ENCODE peak calls at places on chromosomes 13 and 19, in six cellular contexts. P is Jurkat, Clone E6-1; H is CD8-positive, alpha-beta memory T cell; J is fibroblast of lung; I is PC-3; G is HL-60. B is an unnamed sample.

GRCh38 chr13:60384911-60385310 is 12.1 kb upstream of the TDRD3 start:
- DNase-seq in P (no peak), H (no peak), J (no peak), I (no peak), G (no peak), B (no peak)

GRCh38 chr19:1265611-1266115 is 3.5 kb upstream of the CIRBP start:
- DNase-seq in P (no peak), H (peak), J (peak), I (peak), G (no peak), B (no peak)

GRCh38 chr13:60611523-60611922 is 214.5 kb downstream of the TDRD3 start:
- DNase-seq in P (no peak), H (no peak), J (no peak), I (no peak), G (no peak), B (no peak)

GRCh38 chr13:20616059-20616797 is 49.3 kb downstream of the IFT88 start:
- DNase-seq in P (no peak), H (no peak), J (peak), I (peak), G (no peak), B (no peak)

GRCh38 chr19:38303517-38304351 is at the start of gene C19orf33:
- DNase-seq in P (no peak), H (no peak), J (no peak), I (peak), G (no peak), B (no peak)

GRCh38 chr19:10836478-10837325 is 690 bp upstream of the TMED1 start:
- DNase-seq in P (peak), H (peak), J (peak), I (no peak), G (peak), B (no peak)

GRCh38 chr19:20247016-20247683 is 80.1 kb downstream of the ZNF486 start:
- DNase-seq in P (peak), H (no peak), J (peak), I (peak), G (peak), B (no peak)

GRCh38 chr19:49347835-49348234 is 12.6 kb downstream of the CD37 start:
- DNase-seq in P (peak), H (no peak), J (peak), I (peak), G (no peak), B (no peak)

GRCh38 chr13:31436478-31436877 is 236.7 kb downstream of the B3GLCT start:
- DNase-seq in P (no peak), H (no peak), J (no peak), I (no peak), G (no peak), B (no peak)

GRCh38 chr19:21082011-21082975 is at the start of gene ZNF714:
- DNase-seq in P (peak), H (peak), J (peak), I (peak), G (peak), B (peak)

GRCh38 chr19:55136399-55137102 is 12.5 kb downstream of the TNNT1 start:
- DNase-seq in P (no peak), H (no peak), J (no peak), I (no peak), G (no peak), B (no peak)

GRCh38 chr19:9986787-9987281 is 23.5 kb downstream of the COL5A3 start:
- DNase-seq in P (no peak), H (no peak), J (peak), I (no peak), G (no peak), B (no peak)

GRCh38 chr13:35965226-35965927 is 165.8 kb downstream of the DCLK1 start:
- DNase-seq in P (no peak), H (no peak), J (peak), I (no peak), G (no peak), B (no peak)

GRCh38 chr13:99435116-99435515 is 66.2 kb upstream of the TM9SF2 start:
- DNase-seq in P (no peak), H (no peak), J (no peak), I (no peak), G (no peak), B (no peak)

GRCh38 chr13:60329221-60329983 is 67.6 kb upstream of the TDRD3 start:
- DNase-seq in P (peak), H (no peak), J (peak), I (peak), G (peak), B (peak)

GRCh38 chr19:19599190-19599535 is 19.3 kb downstream of the PBX4 start:
- DNase-seq in P (no peak), H (no peak), J (no peak), I (no peak), G (no peak), B (no peak)

GRCh38 chr19:46080561-46080960 is 39.8 kb upstream of the IGFL4 start:
- DNase-seq in P (no peak), H (no peak), J (peak), I (peak), G (no peak), B (peak)

GRCh38 chr19:50432221-50432626 is 468 bp upstream of the MYBPC2 start:
- DNase-seq in P (no peak), H (no peak), J (no peak), I (no peak), G (no peak), B (no peak)

GRCh38 chr19:47549341-47549768 is 23.6 kb downstream of the ZNF541 start:
- DNase-seq in P (no peak), H (no peak), J (no peak), I (no peak), G (no peak), B (no peak)

GRCh38 chr13:24269803-24270202 is 39.6 kb upstream of the C1QTNF9 start:
- DNase-seq in P (no peak), H (no peak), J (peak), I (no peak), G (no peak), B (no peak)

GRCh38 chr13:24264976-24265375 is 44.4 kb upstream of the C1QTNF9 start:
- DNase-seq in P (peak), H (peak), J (no peak), I (no peak), G (no peak), B (no peak)

GRCh38 chr13:24267801-24268200 is 41.6 kb upstream of the C1QTNF9 start:
- DNase-seq in P (no peak), H (no peak), J (no peak), I (no peak), G (no peak), B (no peak)

GRCh38 chr13:24265453-24265852 is 43.9 kb upstream of the C1QTNF9 start:
- DNase-seq in P (no peak), H (no peak), J (no peak), I (no peak), G (no peak), B (no peak)

GRCh38 chr13:24267283-24267682 is 42.1 kb upstream of the C1QTNF9 start:
- DNase-seq in P (peak), H (no peak), J (no peak), I (no peak), G (no peak), B (no peak)
- H3K4me3 ChIP-seq in P (peak), H (peak), J (no peak), I (no peak), G (no peak), B (peak)

GRCh38 chr19:40803857-40804782 is 5.1 kb downstream of the EGLN2 start:
- DNase-seq in P (peak), H (peak), J (no peak), I (peak), G (peak), B (no peak)

GRCh38 chr19:40802300-40803169 is 3.5 kb downstream of the EGLN2 start:
- DNase-seq in P (no peak), H (no peak), J (no peak), I (no peak), G (peak), B (no peak)

GRCh38 chr19:40804783-40805242 is 5.8 kb downstream of the EGLN2 start:
- DNase-seq in P (no peak), H (no peak), J (no peak), I (no peak), G (no peak), B (no peak)

GRCh38 chr19:40801449-40802299 is 2.7 kb downstream of the EGLN2 start:
- DNase-seq in P (no peak), H (no peak), J (no peak), I (no peak), G (no peak), B (no peak)

GRCh38 chr19:40803170-40803856 is 4.3 kb downstream of the EGLN2 start:
- DNase-seq in P (no peak), H (no peak), J (no peak), I (no peak), G (no peak), B (no peak)
- H3K4me3 ChIP-seq in P (no peak), H (peak), J (peak), I (no peak), G (peak), B (no peak)

GRCh38 chr13:33034897-33035296 is 18.7 kb downstream of the KL start:
- DNase-seq in P (no peak), H (no peak), J (peak), I (no peak), G (peak), B (no peak)

GRCh38 chr13:33031277-33031676 is 15.1 kb downstream of the KL start:
- DNase-seq in P (no peak), H (no peak), J (no peak), I (no peak), G (no peak), B (no peak)

GRCh38 chr13:33032037-33032625 is 15.9 kb downstream of the KL start:
- DNase-seq in P (no peak), H (no peak), J (no peak), I (no peak), G (peak), B (no peak)

GRCh38 chr13:33034061-33034460 is 17.8 kb downstream of the KL start:
- DNase-seq in P (no peak), H (no peak), J (no peak), I (no peak), G (no peak), B (no peak)

GRCh38 chr13:33033361-33033812 is 17.2 kb downstream of the KL start:
- DNase-seq in P (peak), H (peak), J (no peak), I (no peak), G (peak), B (no peak)
- H3K4me3 ChIP-seq in P (no peak), H (peak), J (no peak), I (no peak), G (peak), B (no peak)

DNA sequence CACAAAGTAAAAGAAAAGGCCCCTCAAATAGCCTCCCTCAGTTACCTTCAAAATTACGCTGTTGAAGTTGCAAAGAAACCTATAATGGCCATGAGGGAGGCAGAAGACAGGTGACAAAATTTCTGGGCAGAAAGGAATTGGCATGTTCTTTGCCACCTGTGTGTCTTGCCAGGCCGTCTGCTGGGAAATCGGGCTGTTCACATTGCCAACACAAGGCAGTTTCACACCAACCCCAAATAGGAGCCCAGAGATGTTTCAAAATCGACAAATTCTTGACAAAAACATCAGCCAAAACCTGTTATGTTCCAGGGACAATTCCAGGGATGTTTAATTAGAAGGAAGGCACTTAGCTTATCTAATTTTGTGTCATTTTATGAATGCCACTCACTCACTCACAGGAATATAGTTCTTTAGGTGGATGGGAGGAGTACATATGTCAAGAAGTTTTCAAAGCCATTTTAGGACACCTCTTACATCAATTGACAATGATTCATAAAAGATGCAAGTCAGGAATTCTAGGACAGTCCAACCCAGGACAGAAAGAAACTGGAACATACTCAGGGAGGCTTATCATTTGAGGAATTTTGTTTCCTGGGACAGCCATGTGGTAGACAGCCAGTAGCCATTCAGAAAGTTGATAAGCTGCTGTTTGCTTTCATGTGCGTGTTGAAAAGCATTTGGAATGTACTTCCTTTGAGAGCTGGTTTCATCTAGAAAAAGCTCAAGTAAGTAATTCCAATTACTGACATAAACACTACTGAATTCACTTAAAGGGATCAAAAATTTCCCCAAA is 164.6 kb downstream of the RGCC start:
- DNase-seq in P (no peak), H (no peak), J (peak), I (no peak), G (no peak), B (no peak)
- H3K4me3 ChIP-seq in P (no peak), H (no peak), J (no peak), I (no peak), G (no peak), B (no peak)

GRCh38 chr13:113110048-113110851 is 4.7 kb downstream of the F7 start:
- DNase-seq in P (no peak), H (peak), J (no peak), I (no peak), G (no peak), B (no peak)

GRCh38 chr13:113113846-113114271 is 8.3 kb downstream of the F7 start:
- DNase-seq in P (no peak), H (no peak), J (no peak), I (no peak), G (no peak), B (no peak)

GRCh38 chr13:113112893-113113845 is 7.6 kb downstream of the F7 start:
- DNase-seq in P (no peak), H (peak), J (no peak), I (no peak), G (no peak), B (no peak)

GRCh38 chr13:113109151-113110047 is 3.8 kb downstream of the F7 start:
- DNase-seq in P (no peak), H (peak), J (no peak), I (no peak), G (no peak), B (no peak)

DNA sequence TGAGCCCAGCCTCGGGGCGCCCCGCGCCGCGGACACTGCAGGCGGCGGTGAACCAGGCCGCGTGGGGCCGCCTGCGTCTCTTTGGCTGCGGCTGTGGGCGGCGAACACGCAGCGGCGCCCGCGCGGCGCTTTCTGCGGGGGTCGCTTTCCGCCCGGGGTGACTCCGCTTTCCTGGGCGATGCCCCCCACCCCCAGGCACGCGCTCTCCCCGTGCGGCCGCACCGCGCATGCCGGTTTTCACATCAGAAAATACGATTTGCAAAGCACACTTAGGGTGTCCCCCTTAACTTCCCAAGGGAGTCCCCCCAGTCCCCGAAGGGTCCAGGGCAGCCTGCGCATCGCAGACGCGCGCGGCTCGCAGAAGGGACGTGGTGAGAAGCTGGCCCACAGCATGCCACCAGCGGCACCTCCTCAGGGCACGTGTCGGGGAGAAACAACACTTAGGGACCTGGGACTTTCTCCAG is 5.3 kb downstream of the F7 start:
- DNase-seq in P (no peak), H (peak), J (no peak), I (no peak), G (no peak), B (no peak)
- H3K4me3 ChIP-seq in P (no peak), H (peak), J (no peak), I (no peak), G (no peak), B (no peak)

B was measured in epithelial cell of proximal tubule.